ENCODE peak calls at places on chromosomes 13 and 19, in eight cellular contexts. One of them, this sample, is unnamed.

GRCh38 chr19:4007021-4007835 is at the start of gene PIAS4:
- DNase-seq in mucosa of gallbladder: peak; percentile 96
- DNase-seq in SK-MEL-5: peak; percentile 89
- DNase-seq in choroid plexus epithelial cell: peak; percentile 95
- DNase-seq in activated effector memory CD4-positive, alpha-beta T cell treated with Interleukin-2 at 50 U/mL for 16 hours: peak; percentile 95
- DNase-seq in T-helper 17 cell: peak; percentile 92
- DNase-seq in HS-5: peak; percentile 78
- DNase-seq in dorsolateral prefrontal cortex: peak; percentile 96
- DNase-seq in this sample: peak; percentile 36

GRCh38 chr13:76846363-76846762 is 39.8 kb downstream of the KCTD12 start:
- DNase-seq in activated effector memory CD4-positive, alpha-beta T cell treated with Interleukin-2 at 50 U/mL for 16 hours: no peak
- DNase-seq in choroid plexus epithelial cell: no peak
- DNase-seq in T-helper 17 cell: no peak
- DNase-seq in HS-5: no peak
- DNase-seq in SK-MEL-5: no peak
- DNase-seq in mucosa of gallbladder: no peak
- DNase-seq in dorsolateral prefrontal cortex: no peak
- DNase-seq in this sample: no peak

GRCh38 chr19:15378529-15379082 is 981 bp downstream of the AKAP8 start:
- DNase-seq in SK-MEL-5: peak; percentile 37
- DNase-seq in mucosa of gallbladder: peak; percentile 44
- DNase-seq in activated effector memory CD4-positive, alpha-beta T cell treated with Interleukin-2 at 50 U/mL for 16 hours: peak; percentile 35
- DNase-seq in T-helper 17 cell: no peak
- DNase-seq in HS-5: peak; percentile 15
- DNase-seq in choroid plexus epithelial cell: peak; percentile 69
- DNase-seq in dorsolateral prefrontal cortex: peak; percentile 53
- DNase-seq in this sample: no peak

GRCh38 chr19:8045872-8046568 is 6.5 kb upstream of the CCL25 start:
- DNase-seq in activated effector memory CD4-positive, alpha-beta T cell treated with Interleukin-2 at 50 U/mL for 16 hours: no peak
- DNase-seq in SK-MEL-5: no peak
- DNase-seq in choroid plexus epithelial cell: no peak
- DNase-seq in HS-5: no peak
- DNase-seq in dorsolateral prefrontal cortex: no peak
- DNase-seq in T-helper 17 cell: no peak
- DNase-seq in mucosa of gallbladder: no peak
- DNase-seq in this sample: no peak

GRCh38 chr13:100594731-100595130 is 6.1 kb upstream of the GGACT start:
- DNase-seq in activated effector memory CD4-positive, alpha-beta T cell treated with Interleukin-2 at 50 U/mL for 16 hours: no peak
- DNase-seq in choroid plexus epithelial cell: no peak
- DNase-seq in HS-5: no peak
- DNase-seq in mucosa of gallbladder: no peak
- DNase-seq in T-helper 17 cell: no peak
- DNase-seq in SK-MEL-5: peak; percentile 37
- DNase-seq in dorsolateral prefrontal cortex: no peak
- DNase-seq in this sample: no peak

GRCh38 chr19:47842941-47843340 is 16.1 kb upstream of the TPRX2 start:
- DNase-seq in dorsolateral prefrontal cortex: no peak
- DNase-seq in activated effector memory CD4-positive, alpha-beta T cell treated with Interleukin-2 at 50 U/mL for 16 hours: no peak
- DNase-seq in SK-MEL-5: no peak
- DNase-seq in choroid plexus epithelial cell: no peak
- DNase-seq in T-helper 17 cell: no peak
- DNase-seq in HS-5: no peak
- DNase-seq in mucosa of gallbladder: no peak
- DNase-seq in this sample: no peak

GRCh38 chr13:27043013-27043412 is 128.6 kb downstream of the USP12 start:
- DNase-seq in T-helper 17 cell: no peak
- DNase-seq in choroid plexus epithelial cell: peak; percentile 92
- DNase-seq in dorsolateral prefrontal cortex: peak; percentile 50
- DNase-seq in HS-5: peak; percentile 81
- DNase-seq in activated effector memory CD4-positive, alpha-beta T cell treated with Interleukin-2 at 50 U/mL for 16 hours: no peak
- DNase-seq in mucosa of gallbladder: no peak
- DNase-seq in SK-MEL-5: peak; percentile 75
- DNase-seq in this sample: peak; percentile 87

GRCh38 chr19:29714371-29714952 is 599 bp downstream of the C19orf12 start:
- DNase-seq in activated effector memory CD4-positive, alpha-beta T cell treated with Interleukin-2 at 50 U/mL for 16 hours: no peak
- DNase-seq in dorsolateral prefrontal cortex: no peak
- DNase-seq in choroid plexus epithelial cell: no peak
- DNase-seq in SK-MEL-5: no peak
- DNase-seq in mucosa of gallbladder: no peak
- DNase-seq in HS-5: no peak
- DNase-seq in T-helper 17 cell: peak; percentile 30
- DNase-seq in this sample: no peak

GRCh38 chr13:113805431-113806103 is 46.5 kb downstream of the TMEM255B start:
- DNase-seq in dorsolateral prefrontal cortex: no peak
- DNase-seq in activated effector memory CD4-positive, alpha-beta T cell treated with Interleukin-2 at 50 U/mL for 16 hours: no peak
- DNase-seq in SK-MEL-5: no peak
- DNase-seq in T-helper 17 cell: no peak
- DNase-seq in HS-5: no peak
- DNase-seq in mucosa of gallbladder: no peak
- DNase-seq in choroid plexus epithelial cell: no peak
- DNase-seq in this sample: no peak

GRCh38 chr13:95623141-95623540 is 21.4 kb downstream of the DZIP1 start:
- DNase-seq in activated effector memory CD4-positive, alpha-beta T cell treated with Interleukin-2 at 50 U/mL for 16 hours: no peak
- DNase-seq in SK-MEL-5: no peak
- DNase-seq in T-helper 17 cell: no peak
- DNase-seq in choroid plexus epithelial cell: no peak
- DNase-seq in dorsolateral prefrontal cortex: no peak
- DNase-seq in mucosa of gallbladder: no peak
- DNase-seq in HS-5: no peak
- DNase-seq in this sample: no peak

GRCh38 chr19:41233748-41234240 is 14.8 kb downstream of the AXL start:
- DNase-seq in choroid plexus epithelial cell: no peak
- DNase-seq in activated effector memory CD4-positive, alpha-beta T cell treated with Interleukin-2 at 50 U/mL for 16 hours: no peak
- DNase-seq in SK-MEL-5: no peak
- DNase-seq in HS-5: no peak
- DNase-seq in mucosa of gallbladder: peak; percentile 28
- DNase-seq in dorsolateral prefrontal cortex: no peak
- DNase-seq in T-helper 17 cell: no peak
- DNase-seq in this sample: no peak

GRCh38 chr13:83223546-83223945 is 658.7 kb downstream of the SLITRK1 start:
- DNase-seq in SK-MEL-5: no peak
- DNase-seq in dorsolateral prefrontal cortex: no peak
- DNase-seq in HS-5: no peak
- DNase-seq in choroid plexus epithelial cell: no peak
- DNase-seq in mucosa of gallbladder: no peak
- DNase-seq in activated effector memory CD4-positive, alpha-beta T cell treated with Interleukin-2 at 50 U/mL for 16 hours: no peak
- DNase-seq in T-helper 17 cell: no peak
- DNase-seq in this sample: no peak

GRCh38 chr19:18123819-18124218 is 26.2 kb downstream of the MAST3 start:
- DNase-seq in activated effector memory CD4-positive, alpha-beta T cell treated with Interleukin-2 at 50 U/mL for 16 hours: no peak
- DNase-seq in T-helper 17 cell: no peak
- DNase-seq in SK-MEL-5: no peak
- DNase-seq in choroid plexus epithelial cell: no peak
- DNase-seq in HS-5: no peak
- DNase-seq in dorsolateral prefrontal cortex: no peak
- DNase-seq in mucosa of gallbladder: no peak
- DNase-seq in this sample: no peak

GRCh38 chr19:41323430-41324125 is 13.6 kb downstream of the CCDC97 start:
- DNase-seq in SK-MEL-5: no peak
- DNase-seq in mucosa of gallbladder: no peak
- DNase-seq in dorsolateral prefrontal cortex: no peak
- DNase-seq in T-helper 17 cell: no peak
- DNase-seq in HS-5: peak; percentile 73
- DNase-seq in activated effector memory CD4-positive, alpha-beta T cell treated with Interleukin-2 at 50 U/mL for 16 hours: no peak
- DNase-seq in choroid plexus epithelial cell: peak; percentile 98
- DNase-seq in this sample: no peak

GRCh38 chr13:112071011-112071901 is 4.3 kb downstream of the SOX1 start:
- DNase-seq in mucosa of gallbladder: no peak
- DNase-seq in activated effector memory CD4-positive, alpha-beta T cell treated with Interleukin-2 at 50 U/mL for 16 hours: no peak
- DNase-seq in T-helper 17 cell: no peak
- DNase-seq in choroid plexus epithelial cell: no peak
- DNase-seq in SK-MEL-5: no peak
- DNase-seq in dorsolateral prefrontal cortex: no peak
- DNase-seq in HS-5: no peak
- DNase-seq in this sample: no peak

GRCh38 chr19:46489445-46490272 is 6.0 kb downstream of the PNMA8B start:
- DNase-seq in T-helper 17 cell: no peak
- DNase-seq in choroid plexus epithelial cell: peak; percentile 76
- DNase-seq in mucosa of gallbladder: peak; percentile 60
- DNase-seq in SK-MEL-5: no peak
- DNase-seq in activated effector memory CD4-positive, alpha-beta T cell treated with Interleukin-2 at 50 U/mL for 16 hours: no peak
- DNase-seq in dorsolateral prefrontal cortex: peak; percentile 31
- DNase-seq in HS-5: no peak
- DNase-seq in this sample: no peak

GRCh38 chr19:9848060-9848459 is 12.9 kb downstream of the PIN1 start:
- DNase-seq in dorsolateral prefrontal cortex: no peak
- DNase-seq in T-helper 17 cell: no peak
- DNase-seq in activated effector memory CD4-positive, alpha-beta T cell treated with Interleukin-2 at 50 U/mL for 16 hours: no peak
- DNase-seq in SK-MEL-5: peak; percentile 16
- DNase-seq in choroid plexus epithelial cell: no peak
- DNase-seq in mucosa of gallbladder: no peak
- DNase-seq in HS-5: no peak
- DNase-seq in this sample: no peak

GRCh38 chr19:28456264-28456663 is 756.7 kb downstream of the UQCRFS1 start:
- DNase-seq in T-helper 17 cell: no peak
- DNase-seq in activated effector memory CD4-positive, alpha-beta T cell treated with Interleukin-2 at 50 U/mL for 16 hours: no peak
- DNase-seq in mucosa of gallbladder: no peak
- DNase-seq in dorsolateral prefrontal cortex: no peak
- DNase-seq in SK-MEL-5: no peak
- DNase-seq in HS-5: no peak
- DNase-seq in choroid plexus epithelial cell: no peak
- DNase-seq in this sample: no peak

GRCh38 chr13:70424928-70425327 is 316.7 kb upstream of the KLHL1 start:
- DNase-seq in dorsolateral prefrontal cortex: no peak
- DNase-seq in T-helper 17 cell: no peak
- DNase-seq in choroid plexus epithelial cell: no peak
- DNase-seq in SK-MEL-5: no peak
- DNase-seq in activated effector memory CD4-positive, alpha-beta T cell treated with Interleukin-2 at 50 U/mL for 16 hours: no peak
- DNase-seq in HS-5: no peak
- DNase-seq in mucosa of gallbladder: no peak
- DNase-seq in this sample: no peak

GRCh38 chr13:46698910-46699460 is 98.0 kb downstream of the ESD start:
- DNase-seq in T-helper 17 cell: no peak
- DNase-seq in HS-5: no peak
- DNase-seq in mucosa of gallbladder: no peak
- DNase-seq in SK-MEL-5: no peak
- DNase-seq in dorsolateral prefrontal cortex: no peak
- DNase-seq in choroid plexus epithelial cell: peak; percentile 49
- DNase-seq in activated effector memory CD4-positive, alpha-beta T cell treated with Interleukin-2 at 50 U/mL for 16 hours: no peak
- DNase-seq in this sample: no peak